ENCODE peak calls at places on chromosome X, in four cellular contexts. R is H1, S is GM12878, D is K562. C is an unnamed sample.

GRCh38 chrX:153845195-153845594 is 14.9 kb upstream of the PDZD4 start:
- DNase-seq in R (no peak), D (no peak), S (no peak), C (no peak)

GRCh38 chrX:136159615-136160025 is 12.3 kb downstream of the FHL1 start:
- DNase-seq in S (no peak), R (no peak), D (no peak), C (no peak)

GRCh38 chrX:149996515-149996914 is 58.2 kb upstream of the EOLA2 start:
- DNase-seq in R (no peak), D (no peak), S (no peak), C (peak)

GRCh38 chrX:154017766-154018517 is 1.8 kb downstream of the IRAK1 start:
- DNase-seq in R (no peak), D (no peak), S (no peak), C (no peak)

GRCh38 chrX:30806187-30806728 is 82.8 kb downstream of the TAB3 start:
- DNase-seq in S (no peak), D (no peak), R (no peak), C (no peak)

GRCh38 chrX:27162496-27162895 is 300.6 kb downstream of the PPP4R3C start:
- DNase-seq in S (no peak), D (no peak), R (no peak), C (no peak)

GRCh38 chrX:76433219-76433618 is 5.7 kb downstream of the MAGEE1 start:
- DNase-seq in S (no peak), D (no peak), R (no peak), C (no peak)

GRCh38 chrX:45196701-45197100 is 4.0 kb downstream of the DIPK2B start:
- DNase-seq in S (no peak), D (no peak), R (no peak), C (no peak)

GRCh38 chrX:122941801-122942200 is 242.3 kb upstream of the GRIA3 start:
- DNase-seq in S (no peak), R (no peak), D (no peak), C (no peak)

GRCh38 chrX:84168095-84168494 is 19.9 kb downstream of the RPS6KA6 start:
- DNase-seq in D (no peak), S (no peak), R (no peak), C (no peak)

GRCh38 chrX:9873952-9874351 is 87.7 kb downstream of the SHROOM2 start:
- DNase-seq in S (no peak), D (peak), R (no peak), C (peak)

GRCh38 chrX:63350551-63350950 is 581 bp downstream of the SPIN4 start:
- DNase-seq in S (peak), R (no peak), D (peak), C (peak)

GRCh38 chrX:74924449-74925209 is 623 bp downstream of the NEXMIF start:
- DNase-seq in R (no peak), S (no peak), D (no peak), C (no peak)
- TF ChIP-seq EZH2 in R (peak), S (no peak), D (no peak), C (no peak)

GRCh38 chrX:50152421-50152820 is 48.4 kb downstream of the AKAP4 start:
- DNase-seq in R (no peak), D (no peak), S (no peak), C (no peak)
- TF ChIP-seq POLR2A in R (no peak), D (no peak), S (no peak), C (no peak)

GRCh38 chrX:46727445-46727844 is 31.5 kb downstream of the SLC9A7 start:
- DNase-seq in D (no peak), R (no peak), S (no peak), C (no peak)

GRCh38 chrX:46722742-46723568 is 36.0 kb downstream of the SLC9A7 start:
- DNase-seq in R (no peak), D (no peak), S (no peak), C (no peak)
- TF ChIP-seq CREB1 in R (no peak), D (no peak), S (no peak), C (no peak)

GRCh38 chrX:23334871-23335599 is 386 bp downstream of the PTCHD1 start:
- DNase-seq in R (no peak), S (no peak), D (no peak), C (no peak)

GRCh38 chrX:23332101-23332887 is 2.4 kb upstream of the PTCHD1 start:
- DNase-seq in D (no peak), S (no peak), R (no peak), C (no peak)

GRCh38 chrX:23334536-23334870 is at the start of gene PTCHD1:
- DNase-seq in D (no peak), R (no peak), S (no peak), C (no peak)

GRCh38 chrX:23332888-23333821 is 1.5 kb upstream of the PTCHD1 start:
- DNase-seq in D (no peak), R (no peak), S (no peak), C (no peak)

GRCh38 chrX:23333842-23334535 is 660 bp upstream of the PTCHD1 start:
- DNase-seq in R (no peak), D (no peak), S (no peak), C (no peak)
- TF ChIP-seq EZH2 in R (no peak), D (no peak), S (no peak), C (no peak)

DNA sequence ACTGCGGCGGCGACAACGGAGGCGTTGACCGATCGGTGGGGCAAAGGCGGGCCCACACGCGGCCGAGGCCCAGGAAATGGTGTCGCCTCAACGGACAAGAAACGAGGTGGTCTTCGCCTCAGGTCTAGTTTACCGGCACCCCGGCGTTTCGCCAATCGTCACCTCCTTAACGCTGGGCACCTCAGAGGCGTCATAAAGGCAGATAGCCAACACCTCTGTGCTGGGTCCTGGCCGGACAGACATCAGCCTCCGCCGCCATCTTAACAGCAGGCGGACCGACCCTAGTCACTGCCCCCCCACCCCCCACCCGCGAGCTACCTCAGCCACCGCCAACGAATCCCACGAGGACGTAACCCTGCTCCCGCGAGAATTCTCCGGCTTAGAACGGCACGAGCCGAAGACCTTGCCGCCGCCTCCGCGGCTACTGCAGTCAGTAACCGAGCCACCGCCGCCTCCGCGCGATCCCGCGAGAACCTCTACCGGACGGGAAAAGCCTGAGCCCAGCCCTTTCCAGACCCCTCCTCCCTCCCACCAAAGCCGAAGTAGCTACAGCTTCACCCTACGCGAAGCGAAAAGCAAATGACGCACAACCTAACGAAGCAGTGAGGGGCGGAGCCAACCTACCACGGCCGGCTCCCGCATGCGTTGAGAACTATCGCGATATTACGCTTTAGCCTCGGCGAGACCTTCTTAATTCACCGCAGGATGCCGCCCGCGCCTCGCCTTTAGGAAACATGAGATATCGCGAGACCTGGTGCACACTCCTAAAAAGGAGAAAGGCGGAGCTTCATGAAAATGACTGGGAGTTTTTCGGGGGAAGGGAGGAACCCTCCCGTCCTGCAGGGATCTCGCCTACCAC is 2.7 kb downstream of the HUWE1 start:
- DNase-seq in D (peak), R (peak), S (peak), C (peak)
- TF ChIP-seq POLR2A in D (peak), R (peak), S (peak), C (peak)